ENCODE peak calls at places on chromosomes 11 and 22, in four cellular contexts. Q is HEK293T, M is lower leg skin, X is NCI-H69. S is an unnamed sample.

GRCh38 chr22:30198152-30198845 is 48.3 kb downstream of the LIF start:
- DNase-seq in Q (no peak), M (no peak), X (no peak), S (no peak)

GRCh38 chr22:37406836-37407235 is 20.4 kb downstream of the ELFN2 start:
- DNase-seq in Q (no peak), M (no peak), X (peak; percentile 58), S (no peak)

GRCh38 chr11:102850973-102851745 is 7.8 kb upstream of the MMP3 start:
- DNase-seq in Q (no peak), M (no peak), X (no peak), S (no peak)

GRCh38 chr11:95593101-95593500 is 196.5 kb downstream of the FAM76B start:
- DNase-seq in Q (no peak), M (no peak), X (peak; percentile 67), S (no peak)

GRCh38 chr22:26172389-26172990 is 3.2 kb downstream of the SEZ6L start:
- DNase-seq in Q (peak; percentile 70), M (no peak), X (peak; percentile 84), S (no peak)

GRCh38 chr11:121235057-121235456 is 57.5 kb upstream of the SC5D start:
- DNase-seq in Q (no peak), M (no peak), X (no peak), S (no peak)

GRCh38 chr11:96967616-96968015 is 577.8 kb downstream of the JRKL start:
- DNase-seq in Q (no peak), M (no peak), X (no peak), S (no peak)

GRCh38 chr22:48574776-48575566 is 1252.7 kb downstream of the BRD1 start:
- DNase-seq in Q (no peak), M (no peak), X (peak; percentile 86), S (peak; percentile 43)

GRCh38 chr11:17508816-17509215 is 32.2 kb upstream of the ABCC8 start:
- DNase-seq in Q (no peak), M (no peak), X (no peak), S (no peak)

GRCh38 chr22:26435327-26436093 is 6.5 kb downstream of the ASPHD2 start:
- DNase-seq in Q (no peak), M (no peak), X (no peak), S (no peak)

GRCh38 chr11:31237819-31238771 is 131.4 kb downstream of the DCDC1 start:
- DNase-seq in Q (no peak), M (no peak), X (peak; percentile 81), S (no peak)

GRCh38 chr11:67269401-67270255 is 3.4 kb downstream of the GRK2 start:
- DNase-seq in Q (no peak), M (no peak), X (peak; percentile 24), S (no peak)

GRCh38 chr11:25602149-25602548 is 729.8 kb upstream of the ANO3 start:
- DNase-seq in Q (no peak), M (no peak), X (no peak), S (no peak)

GRCh38 chr11:67300756-67301312 is 2.5 kb upstream of the SSH3 start:
- DNase-seq in Q (no peak), M (no peak), X (no peak), S (no peak)

GRCh38 chr11:134026655-134027343 is 42.1 kb upstream of the JAM3 start:
- DNase-seq in Q (no peak), M (no peak), X (peak; percentile 68), S (no peak)

GRCh38 chr11:113464416-113464815 is 10.8 kb downstream of the DRD2 start:
- DNase-seq in Q (no peak), M (no peak), X (no peak), S (no peak)